ENCODE peak calls at places on chromosomes 4 and X, in six cellular contexts. One of them, this sample, is unnamed.

GRCh38 chr4:23958749-23959148 is 68.9 kb upstream of the PPARGC1A start:
- DNase-seq in mesendoderm: no peak
- DNase-seq in CD4-positive, alpha-beta memory T cell: no peak
- DNase-seq in suprapubic skin: no peak
- DNase-seq in mammary epithelial cell: no peak
- DNase-seq in HepG2: no peak
- DNase-seq in this sample: no peak

GRCh38 chr4:53361451-53361850 is 4.4 kb downstream of the SCFD2 start:
- DNase-seq in mesendoderm: no peak
- DNase-seq in CD4-positive, alpha-beta memory T cell: no peak
- DNase-seq in suprapubic skin: no peak
- DNase-seq in mammary epithelial cell: peak; percentile 11
- DNase-seq in HepG2: no peak
- DNase-seq in this sample: no peak

GRCh38 chrX:39814391-39814790 is 283.4 kb downstream of the BCOR start:
- DNase-seq in mesendoderm: no peak
- DNase-seq in CD4-positive, alpha-beta memory T cell: peak; percentile 45
- DNase-seq in suprapubic skin: no peak
- DNase-seq in mammary epithelial cell: no peak
- DNase-seq in HepG2: no peak
- DNase-seq in this sample: peak; percentile 72

GRCh38 chrX:107715331-107716044 is 60.1 kb downstream of the TSC22D3 start:
- DNase-seq in mesendoderm: no peak
- DNase-seq in CD4-positive, alpha-beta memory T cell: peak; percentile 44
- DNase-seq in suprapubic skin: peak; percentile 54
- DNase-seq in mammary epithelial cell: peak; percentile 69
- DNase-seq in HepG2: no peak
- DNase-seq in this sample: no peak

GRCh38 chrX:152641996-152642395 is 4.3 kb downstream of the GABRQ start:
- DNase-seq in mesendoderm: peak; percentile 60
- DNase-seq in CD4-positive, alpha-beta memory T cell: no peak
- DNase-seq in suprapubic skin: no peak
- DNase-seq in mammary epithelial cell: no peak
- DNase-seq in HepG2: no peak
- DNase-seq in this sample: peak; percentile 67

GRCh38 chrX:48513670-48514069 is 4.9 kb downstream of the PORCN start:
- DNase-seq in mesendoderm: no peak
- DNase-seq in CD4-positive, alpha-beta memory T cell: no peak
- DNase-seq in suprapubic skin: no peak
- DNase-seq in mammary epithelial cell: no peak
- DNase-seq in HepG2: no peak
- DNase-seq in this sample: no peak

GRCh38 chrX:103831803-103832544 is at the start of gene RAB9B:
- DNase-seq in mesendoderm: peak; percentile 66
- DNase-seq in CD4-positive, alpha-beta memory T cell: peak; percentile 47
- DNase-seq in suprapubic skin: peak; percentile 66
- DNase-seq in mammary epithelial cell: peak; percentile 38
- DNase-seq in HepG2: no peak
- DNase-seq in this sample: no peak

GRCh38 chrX:73214366-73215094 is at the start of gene NAP1L2:
- DNase-seq in mesendoderm: peak; percentile 84
- DNase-seq in CD4-positive, alpha-beta memory T cell: peak; percentile 54
- DNase-seq in suprapubic skin: no peak
- DNase-seq in mammary epithelial cell: peak; percentile 62
- DNase-seq in HepG2: no peak
- DNase-seq in this sample: no peak

GRCh38 chr4:143281507-143282169 is 55.0 kb upstream of the GAB1 start:
- DNase-seq in mesendoderm: no peak
- DNase-seq in CD4-positive, alpha-beta memory T cell: no peak
- DNase-seq in suprapubic skin: no peak
- DNase-seq in mammary epithelial cell: no peak
- DNase-seq in HepG2: no peak
- DNase-seq in this sample: peak; percentile 4

GRCh38 chr4:3879681-3880594 is 113.8 kb downstream of the ADRA2C start:
- DNase-seq in mesendoderm: no peak
- DNase-seq in CD4-positive, alpha-beta memory T cell: peak; percentile 20
- DNase-seq in suprapubic skin: peak; percentile 43
- DNase-seq in mammary epithelial cell: no peak
- DNase-seq in HepG2: no peak
- DNase-seq in this sample: peak; percentile 23

GRCh38 chr4:627347-627746 is 2.0 kb downstream of the PDE6B start:
- DNase-seq in mesendoderm: no peak
- DNase-seq in CD4-positive, alpha-beta memory T cell: no peak
- DNase-seq in suprapubic skin: peak; percentile 31
- DNase-seq in mammary epithelial cell: no peak
- DNase-seq in HepG2: no peak
- DNase-seq in this sample: no peak

GRCh38 chr4:78533854-78534253 is 17.7 kb upstream of the ANXA3 start:
- DNase-seq in mesendoderm: no peak
- DNase-seq in CD4-positive, alpha-beta memory T cell: no peak
- DNase-seq in suprapubic skin: no peak
- DNase-seq in mammary epithelial cell: no peak
- DNase-seq in HepG2: no peak
- DNase-seq in this sample: no peak

GRCh38 chr4:156945532-156945931 is 26.1 kb downstream of the PDGFC start:
- DNase-seq in mesendoderm: no peak
- DNase-seq in CD4-positive, alpha-beta memory T cell: no peak
- DNase-seq in suprapubic skin: no peak
- DNase-seq in mammary epithelial cell: peak; percentile 72
- DNase-seq in HepG2: no peak
- DNase-seq in this sample: no peak

GRCh38 chrX:129359269-129359668 is 164.0 kb downstream of the SMARCA1 start:
- DNase-seq in mesendoderm: no peak
- DNase-seq in CD4-positive, alpha-beta memory T cell: no peak
- DNase-seq in suprapubic skin: no peak
- DNase-seq in mammary epithelial cell: peak; percentile 7
- DNase-seq in HepG2: peak; percentile 5
- DNase-seq in this sample: no peak

GRCh38 chr4:89572224-89572858 is 264.6 kb downstream of the SNCA start:
- DNase-seq in mesendoderm: no peak
- DNase-seq in CD4-positive, alpha-beta memory T cell: no peak
- DNase-seq in suprapubic skin: no peak
- DNase-seq in mammary epithelial cell: no peak
- DNase-seq in HepG2: no peak
- DNase-seq in this sample: no peak

GRCh38 chr4:122898370-122899150 is 23.8 kb downstream of the NUDT6 start:
- DNase-seq in mesendoderm: no peak
- DNase-seq in CD4-positive, alpha-beta memory T cell: no peak
- DNase-seq in suprapubic skin: no peak
- DNase-seq in mammary epithelial cell: peak; percentile 85
- DNase-seq in HepG2: no peak
- DNase-seq in this sample: no peak

GRCh38 chr4:188779586-188779985 is 640.3 kb downstream of the TRIML1 start:
- DNase-seq in mesendoderm: no peak
- DNase-seq in CD4-positive, alpha-beta memory T cell: no peak
- DNase-seq in suprapubic skin: no peak
- DNase-seq in mammary epithelial cell: peak; percentile 46
- DNase-seq in HepG2: no peak
- DNase-seq in this sample: no peak

GRCh38 chrX:8319359-8319758 is 145.3 kb upstream of the VCX3B start:
- DNase-seq in mesendoderm: no peak
- DNase-seq in CD4-positive, alpha-beta memory T cell: no peak
- DNase-seq in suprapubic skin: no peak
- DNase-seq in mammary epithelial cell: no peak
- DNase-seq in HepG2: no peak
- DNase-seq in this sample: no peak

GRCh38 chr4:154389142-154389541 is 102.5 kb downstream of the DCHS2 start:
- DNase-seq in mesendoderm: no peak
- DNase-seq in CD4-positive, alpha-beta memory T cell: no peak
- DNase-seq in suprapubic skin: no peak
- DNase-seq in mammary epithelial cell: no peak
- DNase-seq in HepG2: no peak
- DNase-seq in this sample: no peak

GRCh38 chrX:38312436-38312835 is 14.9 kb downstream of the RPGR start:
- DNase-seq in mesendoderm: no peak
- DNase-seq in CD4-positive, alpha-beta memory T cell: no peak
- DNase-seq in suprapubic skin: no peak
- DNase-seq in mammary epithelial cell: peak; percentile 76
- DNase-seq in HepG2: no peak
- DNase-seq in this sample: no peak

GRCh38 chr4:128427832-128428366 is 140.3 kb upstream of the PGRMC2 start:
- DNase-seq in mesendoderm: peak; percentile 26
- DNase-seq in CD4-positive, alpha-beta memory T cell: no peak
- DNase-seq in suprapubic skin: no peak
- DNase-seq in mammary epithelial cell: peak; percentile 81
- DNase-seq in HepG2: peak; percentile 66
- DNase-seq in this sample: peak; percentile 91

GRCh38 chr4:122005064-122005755 is 53.4 kb upstream of the TRPC3 start:
- DNase-seq in mesendoderm: no peak
- DNase-seq in CD4-positive, alpha-beta memory T cell: no peak
- DNase-seq in suprapubic skin: no peak
- DNase-seq in mammary epithelial cell: no peak
- DNase-seq in HepG2: no peak
- DNase-seq in this sample: no peak

GRCh38 chr4:158208931-158209640 is 1.2 kb upstream of the TMEM144 start:
- DNase-seq in mesendoderm: peak; percentile 13
- DNase-seq in CD4-positive, alpha-beta memory T cell: no peak
- DNase-seq in suprapubic skin: no peak
- DNase-seq in mammary epithelial cell: no peak
- DNase-seq in HepG2: no peak
- DNase-seq in this sample: no peak

GRCh38 chrX:111445485-111445884 is 33.5 kb upstream of the DCX start:
- DNase-seq in mesendoderm: peak; percentile 52
- DNase-seq in CD4-positive, alpha-beta memory T cell: peak; percentile 34
- DNase-seq in suprapubic skin: no peak
- DNase-seq in mammary epithelial cell: peak; percentile 35
- DNase-seq in HepG2: peak; percentile 21
- DNase-seq in this sample: peak; percentile 87

GRCh38 chr4:138087181-138087714 is 154.9 kb downstream of the SLC7A11 start:
- DNase-seq in mesendoderm: no peak
- DNase-seq in CD4-positive, alpha-beta memory T cell: no peak
- DNase-seq in suprapubic skin: no peak
- DNase-seq in mammary epithelial cell: no peak
- DNase-seq in HepG2: no peak
- DNase-seq in this sample: no peak

GRCh38 chrX:13692771-13693231 is 3.9 kb downstream of the RAB9A start:
- DNase-seq in mesendoderm: no peak
- DNase-seq in CD4-positive, alpha-beta memory T cell: no peak
- DNase-seq in suprapubic skin: no peak
- DNase-seq in mammary epithelial cell: no peak
- DNase-seq in HepG2: no peak
- DNase-seq in this sample: no peak

GRCh38 chr4:56611501-56611900 is 69.6 kb downstream of the HOPX start:
- DNase-seq in mesendoderm: no peak
- DNase-seq in CD4-positive, alpha-beta memory T cell: no peak
- DNase-seq in suprapubic skin: no peak
- DNase-seq in mammary epithelial cell: no peak
- DNase-seq in HepG2: no peak
- DNase-seq in this sample: no peak

DNA sequence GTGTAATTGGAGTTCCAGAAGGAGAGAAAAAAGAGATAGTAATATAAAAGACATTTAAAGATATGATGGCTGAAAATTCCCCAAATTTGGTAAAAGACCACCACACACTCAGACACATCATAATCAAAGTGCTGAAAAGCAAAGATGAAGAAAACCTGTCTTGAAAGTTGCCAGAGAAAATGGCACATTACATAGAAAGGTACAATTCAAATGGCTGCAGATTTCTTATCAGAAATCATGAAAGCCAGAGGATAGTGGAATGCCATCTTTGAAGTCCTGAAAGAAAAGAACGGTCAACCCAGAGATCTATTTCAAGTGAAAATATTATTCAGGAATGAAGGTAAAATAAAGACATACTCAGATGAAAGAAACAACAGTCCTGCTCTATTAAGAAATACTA is 29.3 kb upstream of the PAGE4 start:
- DNase-seq in mesendoderm: no peak
- DNase-seq in CD4-positive, alpha-beta memory T cell: no peak
- DNase-seq in suprapubic skin: no peak
- DNase-seq in mammary epithelial cell: no peak
- DNase-seq in HepG2: no peak
- DNase-seq in this sample: no peak
- H3K4me1 ChIP-seq in mesendoderm: no peaks in the 10 kb centered on the region
- H3K4me1 ChIP-seq in CD4-positive, alpha-beta memory T cell: no peaks in the 10 kb centered on the region
- H3K4me1 ChIP-seq in suprapubic skin: no peaks in the 10 kb centered on the region
- H3K4me1 ChIP-seq in mammary epithelial cell: no peaks in the 10 kb centered on the region
- H3K4me1 ChIP-seq in HepG2: peaks cover 26% of the 10 kb centered on the region
- H3K4me1 ChIP-seq in this sample: no peaks in the 10 kb centered on the region

GRCh38 chr4:2863649-2864048 is 20.0 kb downstream of the ADD1 start:
- DNase-seq in mesendoderm: no peak
- DNase-seq in CD4-positive, alpha-beta memory T cell: no peak
- DNase-seq in suprapubic skin: no peak
- DNase-seq in mammary epithelial cell: no peak
- DNase-seq in HepG2: no peak
- DNase-seq in this sample: no peak

GRCh38 chr4:2866891-2867290 is 23.2 kb downstream of the ADD1 start:
- DNase-seq in mesendoderm: peak; percentile 34
- DNase-seq in CD4-positive, alpha-beta memory T cell: no peak
- DNase-seq in suprapubic skin: no peak
- DNase-seq in mammary epithelial cell: no peak
- DNase-seq in HepG2: no peak
- DNase-seq in this sample: no peak

GRCh38 chr4:2866160-2866861 is 22.7 kb downstream of the ADD1 start:
- DNase-seq in mesendoderm: no peak
- DNase-seq in CD4-positive, alpha-beta memory T cell: no peak
- DNase-seq in suprapubic skin: no peak
- DNase-seq in mammary epithelial cell: no peak
- DNase-seq in HepG2: peak; percentile 31
- DNase-seq in this sample: no peak

GRCh38 chr4:2867758-2868491 is 24.3 kb downstream of the ADD1 start:
- DNase-seq in mesendoderm: peak; percentile 95
- DNase-seq in CD4-positive, alpha-beta memory T cell: no peak
- DNase-seq in suprapubic skin: no peak
- DNase-seq in mammary epithelial cell: no peak
- DNase-seq in HepG2: peak; percentile 32
- DNase-seq in this sample: no peak

DNA sequence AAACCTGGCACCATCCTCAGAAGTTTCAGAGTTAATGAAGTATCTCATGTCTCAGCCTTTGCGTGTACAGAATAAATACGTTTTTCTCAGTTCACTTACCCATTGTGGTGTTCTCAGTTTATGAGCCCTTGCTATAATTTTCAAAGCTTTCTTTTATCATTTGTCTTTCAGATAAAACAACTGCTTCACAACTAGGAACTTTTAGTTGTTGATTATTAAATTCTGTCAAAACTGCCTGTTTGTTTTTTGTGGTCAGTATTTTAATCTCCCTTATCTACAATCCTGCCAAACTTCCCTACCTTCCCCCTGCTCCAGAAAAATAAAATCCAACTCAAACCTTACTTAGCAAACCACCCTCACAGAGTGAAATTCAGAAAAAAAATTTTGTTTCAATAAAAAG is 21.7 kb downstream of the ADD1 start:
- DNase-seq in mesendoderm: no peak
- DNase-seq in CD4-positive, alpha-beta memory T cell: no peak
- DNase-seq in suprapubic skin: no peak
- DNase-seq in mammary epithelial cell: no peak
- DNase-seq in HepG2: no peak
- DNase-seq in this sample: no peak
- H3K4me1 ChIP-seq in mesendoderm: peaks cover 45% of the 10 kb centered on the region
- H3K4me1 ChIP-seq in CD4-positive, alpha-beta memory T cell: peaks cover 85% of the 10 kb centered on the region
- H3K4me1 ChIP-seq in suprapubic skin: peaks cover 90% of the 10 kb centered on the region
- H3K4me1 ChIP-seq in mammary epithelial cell: no peaks in the 10 kb centered on the region
- H3K4me1 ChIP-seq in HepG2: peaks cover 98% of the 10 kb centered on the region
- H3K4me1 ChIP-seq in this sample: peaks cover 7% of the 10 kb centered on the region

GRCh38 chr4:8168232-8168631 is 9.6 kb upstream of the ABLIM2 start:
- DNase-seq in mesendoderm: no peak
- DNase-seq in CD4-positive, alpha-beta memory T cell: no peak
- DNase-seq in suprapubic skin: no peak
- DNase-seq in mammary epithelial cell: no peak
- DNase-seq in HepG2: no peak
- DNase-seq in this sample: no peak
- H3K4me1 ChIP-seq in mesendoderm: no peaks in the 10 kb centered on the region
- H3K4me1 ChIP-seq in CD4-positive, alpha-beta memory T cell: no peaks in the 10 kb centered on the region
- H3K4me1 ChIP-seq in suprapubic skin: peaks cover 14% of the 10 kb centered on the region
- H3K4me1 ChIP-seq in mammary epithelial cell: no peaks in the 10 kb centered on the region
- H3K4me1 ChIP-seq in HepG2: no peaks in the 10 kb centered on the region
- H3K4me1 ChIP-seq in this sample: peaks cover 2% of the 10 kb centered on the region

GRCh38 chr4:81507530-81507929 is 35.8 kb upstream of the RASGEF1B start:
- DNase-seq in mesendoderm: no peak
- DNase-seq in CD4-positive, alpha-beta memory T cell: no peak
- DNase-seq in suprapubic skin: no peak
- DNase-seq in mammary epithelial cell: no peak
- DNase-seq in HepG2: no peak
- DNase-seq in this sample: no peak
- H3K4me1 ChIP-seq in mesendoderm: peaks cover 2% of the 10 kb centered on the region
- H3K4me1 ChIP-seq in CD4-positive, alpha-beta memory T cell: peaks cover 20% of the 10 kb centered on the region
- H3K4me1 ChIP-seq in suprapubic skin: peaks cover 25% of the 10 kb centered on the region
- H3K4me1 ChIP-seq in mammary epithelial cell: no peaks in the 10 kb centered on the region
- H3K4me1 ChIP-seq in HepG2: no peaks in the 10 kb centered on the region
- H3K4me1 ChIP-seq in this sample: no peaks in the 10 kb centered on the region